ENCODE peak calls at places on chromosomes 16 and 17, in eight cellular contexts. F, V, K, C, A, P, R and W are unnamed samples.
A peak's percentile ranks its signal among the peaks of the same experiment; 100 is the strongest.

GRCh38 chr16:88060524-88061219 is 109.4 kb downstream of the BANP start:
- DNase-seq in F (no peak), V (no peak), K (no peak), C (no peak), A (no peak), P (no peak), R (no peak), W (no peak)

GRCh38 chr17:31654936-31655335 is 204.1 kb downstream of the COPRS start:
- DNase-seq in F (no peak), V (no peak), K (no peak), C (peak; percentile 58), A (peak; percentile 22), P (peak; percentile 12), R (no peak), W (no peak)

GRCh38 chr16:8919089-8919933 is 37.2 kb downstream of the LITAFD start:
- DNase-seq in F (no peak), V (no peak), K (no peak), C (no peak), A (no peak), P (no peak), R (no peak), W (no peak)

GRCh38 chr16:72172105-72173034 is at the start of gene PMFBP1:
- DNase-seq in F (no peak), V (peak; percentile 64), K (no peak), C (peak; percentile 37), A (peak; percentile 75), P (no peak), R (no peak), W (peak; percentile 60)

GRCh38 chr16:85934210-85934609 is 35.2 kb downstream of the IRF8 start:
- DNase-seq in F (no peak), V (no peak), K (no peak), C (no peak), A (no peak), P (no peak), R (no peak), W (no peak)

GRCh38 chr16:73301984-73302383 is 254.1 kb upstream of the ZFHX3 start:
- DNase-seq in F (no peak), V (no peak), K (no peak), C (no peak), A (no peak), P (no peak), R (no peak), W (no peak)

GRCh38 chr17:61414936-61415251 is 15.3 kb downstream of the TBX2 start:
- DNase-seq in F (no peak), V (no peak), K (peak; percentile 20), C (no peak), A (no peak), P (no peak), R (no peak), W (no peak)

GRCh38 chr16:4298761-4299522 is 16.9 kb upstream of the GLIS2 start:
- DNase-seq in F (no peak), V (peak; percentile 88), K (peak; percentile 90), C (peak; percentile 97), A (no peak), P (peak; percentile 79), R (peak; percentile 80), W (peak; percentile 13)

GRCh38 chr16:81493755-81494433 is 49.3 kb downstream of the CMIP start:
- DNase-seq in F (peak; percentile 47), V (peak; percentile 90), K (no peak), C (peak; percentile 93), A (no peak), P (no peak), R (no peak), W (no peak)

GRCh38 chr16:2196162-2196980 is at the start of gene CASKIN1:
- DNase-seq in F (no peak), V (no peak), K (no peak), C (peak; percentile 36), A (no peak), P (no peak), R (no peak), W (peak; percentile 67)

GRCh38 chr16:17228048-17228707 is 242.6 kb downstream of the XYLT1 start:
- DNase-seq in F (no peak), V (no peak), K (no peak), C (no peak), A (no peak), P (no peak), R (no peak), W (no peak)

GRCh38 chr16:28042856-28043255 is 20.7 kb downstream of the GSG1L start:
- DNase-seq in F (no peak), V (no peak), K (no peak), C (no peak), A (no peak), P (no peak), R (no peak), W (no peak)

DNA sequence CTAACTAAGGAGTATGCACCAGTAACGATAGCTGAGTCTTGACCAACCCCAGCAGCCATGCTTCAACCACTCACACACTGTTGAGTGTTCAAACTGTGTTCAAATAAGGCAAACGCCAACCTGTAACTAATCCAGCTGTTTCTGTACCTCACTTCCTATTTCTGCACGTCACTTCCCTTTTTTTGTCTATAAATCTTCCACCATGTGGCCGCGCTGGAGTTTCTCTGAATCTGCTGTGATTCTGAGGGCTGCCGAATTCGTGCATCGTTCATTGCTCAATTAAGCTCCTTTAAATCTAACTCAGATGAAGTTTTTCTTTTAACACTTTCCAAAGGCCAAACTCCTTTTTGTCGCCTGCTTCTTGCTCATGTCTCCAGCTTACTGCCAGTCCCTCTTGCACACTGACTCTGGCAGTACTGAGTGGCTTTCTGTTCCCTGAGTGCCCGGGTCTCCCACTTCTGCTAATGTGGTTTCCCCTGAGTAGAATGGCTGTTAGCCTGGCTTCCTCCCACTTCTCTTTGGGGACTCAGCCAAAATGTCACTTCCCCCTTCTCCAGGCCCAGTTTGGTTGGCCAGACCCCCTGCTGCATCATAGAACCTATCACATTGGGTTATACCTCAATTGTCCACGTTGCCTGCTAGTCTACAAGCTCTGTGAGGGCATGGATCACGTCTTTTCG is 304.2 kb downstream of the HS3ST3B1 start:
- DNase-seq in F (no peak), V (peak; percentile 50), K (no peak), C (no peak), A (no peak), P (peak; percentile 13), R (peak; percentile 15), W (no peak)
- TF ChIP-seq CTCF in F (no peak), V (no peak), K (no peak), C (no peak), A (no peak), P (no peak), R (no peak), W (no peak)

GRCh38 chr17:14779236-14779635 is 478.4 kb downstream of the HS3ST3B1 start:
- DNase-seq in F (no peak), V (no peak), K (no peak), C (no peak), A (no peak), P (no peak), R (no peak), W (no peak)

GRCh38 chr17:14781123-14781522 is 480.2 kb downstream of the HS3ST3B1 start:
- DNase-seq in F (no peak), V (no peak), K (no peak), C (no peak), A (no peak), P (no peak), R (no peak), W (no peak)

GRCh38 chr17:14780116-14780515 is 479.2 kb downstream of the HS3ST3B1 start:
- DNase-seq in F (no peak), V (no peak), K (no peak), C (no peak), A (no peak), P (no peak), R (no peak), W (no peak)

GRCh38 chr17:14790518-14790917 is 474.6 kb downstream of the PMP22 start:
- DNase-seq in F (no peak), V (no peak), K (no peak), C (no peak), A (no peak), P (no peak), R (no peak), W (no peak)

GRCh38 chr17:14784997-14785696 is 480.0 kb downstream of the PMP22 start:
- DNase-seq in F (peak; percentile 30), V (no peak), K (peak; percentile 70), C (peak; percentile 16), A (no peak), P (no peak), R (no peak), W (no peak)
- TF ChIP-seq CTCF in F (peak; percentile 13), V (no peak), K (peak; percentile 49), C (no peak), A (no peak), P (no peak), R (no peak), W (peak; percentile 37)

DNA sequence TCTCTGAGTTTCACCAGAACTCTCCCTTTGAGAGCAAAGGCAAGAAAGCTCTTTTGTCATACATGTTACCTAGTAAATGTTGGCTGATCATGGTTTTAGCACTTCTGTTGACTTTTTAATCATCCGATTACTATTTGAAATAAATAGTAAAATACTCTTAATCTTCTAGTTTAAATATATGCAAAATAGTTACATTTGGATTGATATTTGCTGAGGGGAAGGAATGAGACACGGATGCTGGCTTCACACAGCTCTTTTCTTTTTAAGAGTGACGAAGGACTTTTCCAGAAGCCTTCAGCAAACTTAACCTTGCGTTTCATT is 9.4 kb downstream of the NFATC3 start:
- DNase-seq in F (no peak), V (no peak), K (no peak), C (no peak), A (no peak), P (no peak), R (no peak), W (no peak)
- TF ChIP-seq CTCF in F (no peak), V (no peak), K (peak; percentile 7), C (no peak), A (no peak), P (no peak), R (no peak), W (no peak)

DNA sequence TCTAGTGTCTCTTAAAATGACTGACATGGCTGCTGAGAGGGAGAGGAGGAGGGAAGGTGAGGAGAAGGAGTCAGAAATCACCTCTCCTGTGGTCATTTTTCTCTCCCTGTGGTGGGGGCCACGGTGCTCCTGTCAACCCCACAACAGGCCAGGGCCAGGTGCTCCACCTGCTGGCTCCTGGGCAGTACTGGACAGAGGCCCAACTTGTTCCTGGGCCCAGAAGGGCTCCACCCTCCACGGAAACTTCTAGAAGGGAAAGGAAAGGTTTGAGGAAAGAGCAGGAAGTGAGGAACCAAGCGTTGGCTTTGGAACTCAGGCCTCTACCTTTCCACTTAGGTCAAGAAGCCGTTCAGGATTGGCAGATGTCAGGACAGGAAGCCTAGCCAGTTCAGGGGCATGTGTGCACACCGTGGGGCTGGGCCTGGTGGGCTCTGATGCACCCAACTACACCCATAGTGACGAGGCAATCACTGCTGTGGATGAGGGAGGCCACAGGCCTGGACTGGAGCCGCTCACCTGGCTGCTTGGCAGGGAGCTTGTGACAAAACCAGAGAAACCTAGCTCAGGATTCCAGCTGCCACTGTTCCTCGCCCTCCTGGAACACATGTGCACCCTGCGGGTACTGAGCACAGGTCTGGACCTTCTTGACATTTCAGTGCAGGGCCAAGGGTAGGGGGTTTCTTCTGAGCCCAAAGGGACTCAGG is 36.1 kb downstream of the WNT3 start:
- DNase-seq in F (no peak), V (peak; percentile 77), K (peak; percentile 80), C (peak; percentile 80), A (no peak), P (no peak), R (no peak), W (peak; percentile 74)
- TF ChIP-seq CTCF in F (no peak), V (peak; percentile 57), K (peak; percentile 80), C (peak; percentile 94), A (peak; percentile 59), P (peak; percentile 61), R (peak; percentile 67), W (peak; percentile 70)

DNA sequence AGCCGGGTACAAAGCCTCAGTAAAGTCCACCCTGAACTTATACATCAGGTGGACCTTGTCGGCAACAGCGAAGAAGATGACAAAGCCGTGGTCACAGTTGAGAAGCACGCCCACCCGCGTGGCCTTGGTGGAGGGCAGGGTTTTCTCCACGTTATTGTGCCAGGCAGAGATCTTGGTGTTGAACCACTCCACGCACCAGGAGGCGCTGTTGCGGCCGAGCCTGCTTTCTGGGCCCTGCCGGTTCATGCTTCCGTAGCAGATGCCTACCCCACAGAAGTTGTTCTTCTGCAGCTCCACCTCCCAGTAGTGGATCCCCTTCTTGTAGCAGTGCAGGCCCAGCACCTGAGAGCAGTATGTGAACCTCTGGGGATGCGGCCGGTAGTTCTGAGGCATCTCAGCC is 22.1 kb downstream of the TRIM25 start:
- DNase-seq in F (peak; percentile 44), V (peak; percentile 66), K (peak; percentile 78), C (no peak), A (peak; percentile 43), P (peak; percentile 44), R (peak; percentile 23), W (no peak)
- TF ChIP-seq CTCF in F (peak; percentile 50), V (peak; percentile 42), K (peak; percentile 82), C (no peak), A (peak; percentile 15), P (peak; percentile 57), R (peak; percentile 53), W (no peak)